ENCODE peak calls at places on chromosome 1, in ten cellular contexts. R, M, F, V, N, T, I, O, D and Y are unnamed samples.

GRCh38 chr1:155077346-155077745 is 1.3 kb upstream of the EFNA3 start:
- DNase-seq in M (no peak), N (no peak), D (no peak), V (no peak), R (no peak), T (no peak), I (no peak), O (no peak), F (no peak), Y (no peak)

GRCh38 chr1:164137273-164137947 is 421.6 kb upstream of the PBX1 start:
- DNase-seq in F (no peak), N (no peak), V (no peak), M (no peak), T (no peak), O (no peak), I (no peak), R (no peak), D (no peak), Y (no peak)

GRCh38 chr1:158324375-158324774 is 7.0 kb downstream of the CD1B start:
- DNase-seq in T (no peak), I (no peak), R (no peak), V (peak; percentile 27), O (no peak), D (no peak), N (no peak), F (no peak), M (no peak), Y (no peak)

GRCh38 chr1:33268927-33269610 is 12.8 kb downstream of the ZNF362 start:
- DNase-seq in D (no peak), O (no peak), V (no peak), F (no peak), M (no peak), T (no peak), R (no peak), I (no peak), N (no peak), Y (no peak)

GRCh38 chr1:44250113-44250781 is 37.0 kb downstream of the DMAP1 start:
- DNase-seq in R (no peak), N (no peak), M (no peak), D (no peak), F (no peak), V (no peak), T (no peak), O (no peak), I (no peak), Y (no peak)

GRCh38 chr1:167460836-167461235 is 57.5 kb downstream of the CD247 start:
- DNase-seq in V (no peak), M (no peak), R (no peak), I (peak; percentile 40), D (no peak), T (no peak), N (peak; percentile 80), O (no peak), F (no peak), Y (no peak)

GRCh38 chr1:168627370-168627769 is 51.0 kb downstream of the XCL1 start:
- DNase-seq in D (no peak), O (no peak), I (no peak), V (no peak), R (no peak), N (no peak), T (no peak), M (no peak), F (no peak), Y (no peak)

GRCh38 chr1:203954788-203955552 is 93.6 kb downstream of the SNRPE start:
- DNase-seq in I (no peak), T (no peak), O (no peak), N (no peak), M (no peak), F (no peak), R (no peak), V (no peak), D (no peak), Y (no peak)

GRCh38 chr1:54812801-54813478 is 11.8 kb upstream of the TTC22 start:
- DNase-seq in F (no peak), R (no peak), M (peak; percentile 17), T (no peak), N (no peak), V (no peak), I (peak; percentile 43), D (no peak), O (no peak), Y (peak; percentile 48)